ENCODE peak calls at places on chromosomes 4 and X, in six cellular contexts. D is upper lobe of right lung; R is CD8-positive, alpha-beta T cell; O is aorta; H is psoas muscle; C is RWPE2. Q is an unnamed sample. For H3K4me1, the result is how much of the 10 kb centered on the place peaks cover.

GRCh38 chrX:122188751-122189150 is 995.3 kb upstream of the GRIA3 start:
- DNase-seq in D (no peak), R (no peak), O (no peak), H (no peak), C (no peak), Q (no peak)

GRCh38 chr4:36944227-36944626 is 300.3 kb upstream of the NWD2 start:
- DNase-seq in D (no peak), R (no peak), O (no peak), H (no peak), C (no peak), Q (no peak)

GRCh38 chr4:147361726-147362125 is 119.2 kb upstream of the EDNRA start:
- DNase-seq in D (no peak), R (no peak), O (no peak), H (no peak), C (no peak), Q (peak)

GRCh38 chr4:40550900-40551546 is 78.6 kb downstream of the RBM47 start:
- DNase-seq in D (no peak), R (no peak), O (no peak), H (no peak), C (no peak), Q (no peak)

GRCh38 chr4:159389756-159390155 is 286.9 kb downstream of the RAPGEF2 start:
- DNase-seq in D (no peak), R (no peak), O (no peak), H (no peak), C (no peak), Q (peak)

GRCh38 chrX:119880552-119881437 is 9.2 kb downstream of the NDUFA1 start:
- DNase-seq in D (no peak), R (no peak), O (no peak), H (no peak), C (no peak), Q (no peak)

GRCh38 chr4:106595906-106596305 is 227.3 kb upstream of the GIMD1 start:
- DNase-seq in D (no peak), R (no peak), O (no peak), H (no peak), C (no peak), Q (no peak)

GRCh38 chrX:129738466-129739308 is at the start of gene XPNPEP2:
- DNase-seq in D (no peak), R (no peak), O (no peak), H (no peak), C (no peak), Q (no peak)

GRCh38 chr4:42654606-42655005 is 2.3 kb downstream of the ATP8A1 start:
- DNase-seq in D (no peak), R (no peak), O (no peak), H (peak), C (no peak), Q (no peak)

GRCh38 chr4:169115144-169115896 is 105.3 kb upstream of the CBR4 start:
- DNase-seq in D (no peak), R (no peak), O (no peak), H (no peak), C (no peak), Q (no peak)

GRCh38 chr4:108223313-108223712 is 54.6 kb upstream of the LEF1 start:
- DNase-seq in D (no peak), R (no peak), O (no peak), H (no peak), C (no peak), Q (no peak)

GRCh38 chr4:91325495-91325894 is 978.3 kb upstream of the GRID2 start:
- DNase-seq in D (no peak), R (no peak), O (no peak), H (no peak), C (no peak), Q (no peak)

GRCh38 chr4:167903291-167903721 is 189.0 kb upstream of the ANXA10 start:
- DNase-seq in D (no peak), R (no peak), O (no peak), H (no peak), C (no peak), Q (no peak)

GRCh38 chrX:53421772-53422090 is 723 bp downstream of the SMC1A start:
- DNase-seq in D (no peak), R (no peak), O (no peak), H (no peak), C (no peak), Q (no peak)

GRCh38 chr4:100165809-100166208 is 24.5 kb downstream of the DDIT4L start:
- DNase-seq in D (no peak), R (no peak), O (no peak), H (no peak), C (no peak), Q (no peak)

GRCh38 chr4:100168521-100168920 is 21.7 kb downstream of the DDIT4L start:
- DNase-seq in D (no peak), R (no peak), O (no peak), H (no peak), C (no peak), Q (no peak)

GRCh38 chr4:100170986-100171385 is 19.3 kb downstream of the DDIT4L start:
- DNase-seq in D (no peak), R (no peak), O (no peak), H (no peak), C (no peak), Q (no peak)

GRCh38 chr4:100166297-100167034 is 23.8 kb downstream of the DDIT4L start:
- DNase-seq in D (no peak), R (no peak), O (no peak), H (no peak), C (no peak), Q (no peak)

GRCh38 chr4:100169796-100170485 is 20.3 kb downstream of the DDIT4L start:
- DNase-seq in D (no peak), R (no peak), O (no peak), H (no peak), C (no peak), Q (no peak)
- H3K4me1 ChIP-seq in D (under half), R (under half), O (under half), H (under half), C (under half), Q (under half)

DNA sequence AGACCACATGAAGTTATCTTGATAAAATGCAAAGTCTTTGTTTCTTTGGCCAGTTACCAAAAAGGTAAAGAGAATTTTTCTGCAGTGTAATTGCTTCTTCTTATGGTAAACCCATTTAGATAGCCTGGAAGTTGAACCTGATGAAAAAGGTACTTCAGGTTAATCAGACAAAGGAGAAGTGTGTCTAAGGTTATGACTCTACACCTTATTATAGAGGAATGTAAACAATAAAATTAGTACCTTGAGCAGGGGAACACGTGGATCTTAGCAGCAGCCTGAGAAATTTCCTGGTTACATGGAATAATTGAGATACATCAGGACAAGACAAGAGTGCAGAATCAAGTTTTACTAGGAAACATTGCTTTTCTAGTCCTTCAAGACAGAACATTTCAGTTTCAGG is 70.8 kb downstream of the RAP1GDS1 start:
- DNase-seq in D (no peak), R (no peak), O (no peak), H (no peak), C (no peak), Q (no peak)
- H3K27ac ChIP-seq in D (no peak), R (no peak), O (no peak), H (no peak), C (no peak), Q (no peak)

GRCh38 chr4:56977321-56978012 is at the start of gene NOA1:
- DNase-seq in D (peak), R (peak), O (peak), H (peak), C (peak), Q (peak)

GRCh38 chr4:56976878-56977320 is 507 bp downstream of the NOA1 start:
- DNase-seq in D (peak), R (peak), O (peak), H (no peak), C (no peak), Q (peak)

GRCh38 chr4:56981795-56982201 is 3.1 kb downstream of the POLR2B start:
- DNase-seq in D (no peak), R (no peak), O (no peak), H (no peak), C (no peak), Q (no peak)

GRCh38 chr4:56978750-56979303 is at the start of gene POLR2B:
- DNase-seq in D (peak), R (peak), O (peak), H (peak), C (peak), Q (peak)

GRCh38 chr4:56979674-56980073 is 978 bp downstream of the POLR2B start:
- DNase-seq in D (no peak), R (peak), O (no peak), H (no peak), C (no peak), Q (no peak)
- H3K4me1 ChIP-seq in D (under half), R (half or more), O (under half), H (under half), C (under half), Q (half or more)

DNA sequence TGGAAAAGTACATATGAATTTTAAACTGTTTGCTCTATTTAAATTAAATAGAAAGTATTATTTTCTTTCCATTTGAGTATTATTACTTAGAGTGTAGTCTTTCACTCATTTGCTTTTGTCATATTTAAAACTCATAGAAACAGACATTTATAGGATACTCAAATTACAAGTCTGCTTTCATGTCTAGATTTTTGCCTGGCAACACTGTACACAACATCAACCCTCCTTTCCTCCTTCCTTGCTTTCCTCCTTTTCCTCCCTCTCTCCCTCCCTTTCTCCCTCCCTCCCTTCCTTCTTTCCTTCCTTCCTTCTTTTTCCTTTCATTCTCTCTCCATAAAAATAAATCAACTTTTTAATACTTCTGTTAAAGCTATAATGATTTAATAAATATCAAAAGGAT is 2361.2 kb downstream of the ARAP2 start:
- DNase-seq in D (no peak), R (no peak), O (no peak), H (no peak), C (no peak), Q (no peak)
- H3K27ac ChIP-seq in D (no peak), R (no peak), O (no peak), H (no peak), C (no peak), Q (no peak)

DNA sequence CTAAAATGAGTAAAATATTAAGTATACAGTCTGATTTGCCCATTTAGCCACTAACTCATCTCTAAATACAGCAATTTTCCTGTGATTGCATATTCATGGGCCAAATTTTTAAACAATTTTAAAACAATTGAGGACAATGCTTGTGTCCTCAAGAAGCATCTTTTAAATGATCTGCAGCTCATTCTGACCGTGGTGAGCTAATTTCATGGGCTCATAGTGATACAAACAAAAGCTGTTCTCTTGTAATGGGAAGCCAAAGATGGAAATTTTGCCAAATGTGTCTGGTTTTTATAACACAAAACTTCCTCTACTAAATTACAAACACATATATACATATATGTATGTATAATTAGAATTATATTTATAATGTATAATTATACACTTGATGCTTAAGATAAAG is 39.7 kb downstream of the HMGB2 start:
- DNase-seq in D (no peak), R (no peak), O (no peak), H (no peak), C (no peak), Q (no peak)
- H3K4me1 ChIP-seq in D (under half), R (under half), O (under half), H (under half), C (under half), Q (under half)

DNA sequence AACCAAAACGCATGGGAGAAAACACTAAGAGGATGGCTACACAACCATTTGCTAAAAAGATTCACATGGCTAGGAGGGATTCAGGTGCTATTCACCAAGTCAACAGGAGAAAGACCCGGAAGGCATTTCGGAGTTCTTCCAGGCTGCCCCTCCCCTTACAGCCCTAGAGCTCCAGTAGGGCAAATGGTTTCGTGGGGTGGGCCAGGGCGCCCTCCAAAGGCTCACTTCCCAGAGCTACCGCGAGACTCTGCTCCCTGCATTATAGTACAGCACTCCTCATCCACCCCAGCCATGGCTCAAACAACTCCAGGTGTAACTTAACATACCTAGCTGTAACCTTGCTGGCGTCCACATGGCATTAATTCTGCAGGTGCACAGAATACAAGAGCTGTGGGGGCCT is 179.7 kb downstream of the SLC39A8 start:
- DNase-seq in D (no peak), R (no peak), O (no peak), H (no peak), C (no peak), Q (peak)
- H3K27ac ChIP-seq in D (no peak), R (no peak), O (no peak), H (no peak), C (no peak), Q (no peak)

GRCh38 chr4:81648576-81649272 is 177.0 kb upstream of the RASGEF1B start:
- DNase-seq in D (no peak), R (peak), O (no peak), H (no peak), C (no peak), Q (peak)
- H3K4me1 ChIP-seq in D (under half), R (under half), O (under half), H (under half), C (under half), Q (under half)

GRCh38 chr4:174422893-174423256 is 99.4 kb downstream of the HPGD start:
- DNase-seq in D (no peak), R (no peak), O (no peak), H (no peak), C (no peak), Q (no peak)
- H3K27ac ChIP-seq in D (no peak), R (no peak), O (no peak), H (no peak), C (peak), Q (no peak)

Q was measured in left lung.